ENCODE peak calls at places on chromosomes 12 and 14, in eight cellular contexts. P, Y, D, A, S, G, J and C are unnamed samples.

GRCh38 chr12:125467363-125467762 is 402.1 kb downstream of the AACS start:
- DNase-seq in P (no peak), Y (no peak), D (no peak), A (no peak), S (no peak), G (no peak), J (no peak), C (no peak)

GRCh38 chr14:63852817-63853730 is at the start of gene SYNE2:
- DNase-seq in P (peak), Y (peak), D (peak), A (peak), S (peak), G (peak), J (no peak), C (peak)

GRCh38 chr12:54398995-54399793 is 14.7 kb upstream of the ZNF385A start:
- DNase-seq in P (peak), Y (peak), D (peak), A (peak), S (peak), G (peak), J (peak), C (peak)

GRCh38 chr12:6443361-6443983 is 1.3 kb upstream of the CD27 start:
- DNase-seq in P (no peak), Y (no peak), D (no peak), A (peak), S (no peak), G (no peak), J (no peak), C (peak)

GRCh38 chr14:68147331-68147730 is 327.8 kb downstream of the RAD51B start:
- DNase-seq in P (peak), Y (no peak), D (no peak), A (no peak), S (no peak), G (peak), J (no peak), C (no peak)

GRCh38 chr12:75933136-75933535 is 98.4 kb downstream of the PHLDA1 start:
- DNase-seq in P (peak), Y (peak), D (no peak), A (no peak), S (no peak), G (peak), J (peak), C (no peak)

GRCh38 chr12:24198070-24198469 is 248.6 kb upstream of the SOX5 start:
- DNase-seq in P (peak), Y (no peak), D (no peak), A (no peak), S (no peak), G (no peak), J (no peak), C (no peak)

GRCh38 chr14:95468416-95469133 is 47.9 kb downstream of the SYNE3 start:
- DNase-seq in P (no peak), Y (no peak), D (no peak), A (no peak), S (peak), G (no peak), J (no peak), C (no peak)

GRCh38 chr12:12323606-12324005 is 26.4 kb downstream of the MANSC1 start:
- DNase-seq in P (no peak), Y (peak), D (no peak), A (no peak), S (no peak), G (peak), J (peak), C (no peak)

GRCh38 chr12:124148481-124148880 is 146.4 kb upstream of the RFLNA start:
- DNase-seq in P (no peak), Y (no peak), D (no peak), A (no peak), S (no peak), G (no peak), J (no peak), C (no peak)

GRCh38 chr12:49225551-49226166 is 36.8 kb upstream of the TUBA1A start:
- DNase-seq in P (peak), Y (no peak), D (no peak), A (no peak), S (no peak), G (peak), J (no peak), C (no peak)

GRCh38 chr14:65019944-65020566 is 33.4 kb downstream of the FNTB start:
- DNase-seq in P (peak), Y (peak), D (peak), A (peak), S (peak), G (peak), J (peak), C (peak)

GRCh38 chr12:54196396-54196795 is 7.6 kb upstream of the SMUG1 start:
- DNase-seq in P (no peak), Y (no peak), D (no peak), A (no peak), S (no peak), G (no peak), J (no peak), C (no peak)

GRCh38 chr12:113664224-113664681 is 192.6 kb upstream of the LHX5 start:
- DNase-seq in P (no peak), Y (no peak), D (peak), A (no peak), S (no peak), G (no peak), J (no peak), C (no peak)

GRCh38 chr14:57823015-57823660 is 42.8 kb downstream of the SLC35F4 start:
- DNase-seq in P (no peak), Y (no peak), D (no peak), A (no peak), S (no peak), G (no peak), J (no peak), C (no peak)

GRCh38 chr14:54329082-54329695 is 67.6 kb upstream of the CDKN3 start:
- DNase-seq in P (peak), Y (peak), D (peak), A (peak), S (peak), G (peak), J (peak), C (peak)

DNA sequence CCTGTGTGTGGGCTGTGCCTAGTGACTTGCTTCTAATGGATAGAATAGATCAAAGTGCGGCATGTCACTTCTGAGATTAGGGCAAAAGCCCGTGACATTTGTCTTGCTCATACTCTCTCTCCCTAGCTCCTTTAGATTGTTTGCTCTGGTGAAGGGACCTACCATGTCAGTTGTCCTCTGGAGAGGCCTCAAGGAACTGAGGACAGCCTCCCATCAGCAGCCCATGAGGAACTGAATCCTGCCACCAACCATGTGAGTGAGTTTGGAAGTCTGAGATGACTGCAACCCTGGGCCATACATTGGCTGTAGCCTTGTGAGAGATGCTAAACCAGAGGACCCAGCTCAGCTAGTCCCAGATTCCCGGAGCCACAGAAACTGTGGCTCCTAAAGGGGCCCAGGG is 101.6 kb upstream of the ESRRB start:
- DNase-seq in P (no peak), Y (no peak), D (no peak), A (peak), S (no peak), G (no peak), J (no peak), C (no peak)
- TF ChIP-seq CTCF in P (no peak), Y (no peak), D (no peak), A (no peak), S (no peak), G (no peak), J (no peak), C (no peak)

DNA sequence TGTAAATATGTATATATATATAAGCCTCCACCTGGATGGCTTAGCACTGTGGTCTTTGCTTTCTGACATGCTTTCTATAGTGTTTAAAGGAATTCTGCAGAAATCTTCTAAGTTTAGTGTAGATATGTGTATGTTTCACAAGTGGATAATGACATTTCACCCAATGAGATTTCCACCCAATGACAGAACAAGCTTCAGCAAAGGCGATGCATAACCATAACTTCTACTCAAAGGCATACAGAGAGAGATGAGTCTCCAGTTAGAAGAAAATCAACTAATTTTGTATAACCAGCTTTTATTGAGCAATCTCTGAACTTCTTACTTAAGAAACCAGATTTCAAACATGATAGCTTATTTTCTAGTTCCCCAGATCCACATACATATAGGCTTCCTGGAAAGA is 134.0 kb downstream of the DYRK2 start:
- DNase-seq in P (no peak), Y (no peak), D (no peak), A (no peak), S (no peak), G (no peak), J (no peak), C (no peak)
- TF ChIP-seq CTCF in P (no peak), Y (no peak), D (no peak), A (no peak), S (no peak), G (no peak), J (no peak), C (no peak)

GRCh38 chr12:31959701-31960391 is 631 bp downstream of the RESF1 start:
- DNase-seq in P (peak), Y (peak), D (peak), A (peak), S (peak), G (peak), J (peak), C (peak)
- TF ChIP-seq CTCF in P (no peak), Y (no peak), D (no peak), A (peak), S (no peak), G (peak), J (peak), C (peak)

GRCh38 chr14:58884442-58884841 is 246.7 kb downstream of the DACT1 start:
- DNase-seq in P (no peak), Y (no peak), D (no peak), A (peak), S (no peak), G (no peak), J (no peak), C (no peak)
- TF ChIP-seq CTCF in P (peak), Y (peak), D (peak), A (peak), S (no peak), G (peak), J (peak), C (no peak)

DNA sequence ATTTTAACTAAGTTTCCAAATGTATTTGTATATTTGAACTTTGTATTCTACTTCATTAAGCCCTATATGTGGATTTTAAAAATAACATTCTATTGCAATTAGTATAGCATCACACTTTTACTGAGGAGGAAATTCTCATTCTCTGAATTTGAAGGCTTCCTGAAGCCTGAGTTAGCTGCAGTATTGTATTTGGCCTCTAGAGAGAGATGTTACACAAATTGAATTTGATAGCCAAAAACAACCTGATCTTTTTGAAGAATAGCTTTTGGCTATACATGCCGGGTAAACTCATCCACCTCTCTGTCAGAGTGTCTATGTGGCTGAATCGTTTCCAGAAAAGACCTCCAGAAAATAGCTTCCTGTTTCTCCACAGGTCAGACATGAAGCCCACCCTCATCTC is 316.5 kb upstream of the OR4E1 start:
- DNase-seq in P (peak), Y (no peak), D (peak), A (no peak), S (no peak), G (no peak), J (no peak), C (no peak)
- TF ChIP-seq CTCF in P (peak), Y (peak), D (peak), A (peak), S (no peak), G (peak), J (no peak), C (peak)

GRCh38 chr12:77324763-77325468 is 259.5 kb upstream of the E2F7 start:
- DNase-seq in P (peak), Y (peak), D (peak), A (peak), S (peak), G (peak), J (no peak), C (peak)
- TF ChIP-seq CTCF in P (peak), Y (peak), D (peak), A (peak), S (no peak), G (peak), J (peak), C (no peak)

GRCh38 chr12:41011939-41012338 is 176.2 kb upstream of the PDZRN4 start:
- DNase-seq in P (no peak), Y (no peak), D (no peak), A (peak), S (no peak), G (no peak), J (no peak), C (no peak)
- TF ChIP-seq CTCF in P (no peak), Y (no peak), D (no peak), A (no peak), S (no peak), G (no peak), J (no peak), C (no peak)

GRCh38 chr12:48038085-48038484 is 33.8 kb upstream of the COL2A1 start:
- DNase-seq in P (no peak), Y (no peak), D (no peak), A (no peak), S (no peak), G (no peak), J (no peak), C (no peak)

GRCh38 chr12:48034835-48035805 is 30.8 kb upstream of the COL2A1 start:
- DNase-seq in P (no peak), Y (no peak), D (no peak), A (peak), S (no peak), G (no peak), J (no peak), C (no peak)

GRCh38 chr12:48039151-48039550 is 34.9 kb upstream of the COL2A1 start:
- DNase-seq in P (no peak), Y (no peak), D (no peak), A (no peak), S (no peak), G (no peak), J (no peak), C (no peak)

GRCh38 chr12:48036818-48037217 is 32.5 kb upstream of the COL2A1 start:
- DNase-seq in P (no peak), Y (no peak), D (no peak), A (no peak), S (no peak), G (no peak), J (no peak), C (no peak)

DNA sequence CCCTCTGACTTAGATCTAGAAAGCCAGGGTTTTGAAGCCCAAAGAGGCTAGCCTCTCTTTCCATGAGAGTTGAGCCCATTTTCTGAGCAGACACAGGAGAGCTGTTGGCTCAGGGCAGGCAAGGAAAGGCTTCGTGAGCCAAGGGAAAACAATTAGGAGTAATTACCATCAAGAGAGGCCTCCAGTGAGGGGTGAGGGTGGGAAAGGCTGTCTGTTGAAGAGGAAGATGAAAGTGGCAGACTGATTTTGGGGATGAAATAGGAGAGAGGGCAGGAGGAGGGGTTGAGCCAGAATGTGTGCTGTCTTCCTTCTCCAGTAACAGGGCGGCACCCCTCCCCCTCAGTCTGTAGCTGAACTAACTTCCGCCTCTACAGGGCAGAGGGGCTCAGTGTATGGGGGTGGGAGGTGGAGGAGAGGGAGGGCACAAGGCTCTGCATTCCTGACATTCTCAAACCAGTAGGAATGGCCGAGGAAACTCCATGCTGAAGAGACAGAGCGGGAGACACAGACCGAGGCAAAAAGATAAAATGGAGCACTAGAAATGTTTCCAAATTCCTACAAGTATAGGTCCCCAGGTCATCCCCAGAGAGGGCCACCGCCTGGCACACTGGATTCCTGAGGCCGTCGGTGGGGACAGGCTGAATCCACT is 33.1 kb upstream of the COL2A1 start:
- DNase-seq in P (peak), Y (no peak), D (peak), A (no peak), S (no peak), G (peak), J (no peak), C (no peak)
- TF ChIP-seq CTCF in P (no peak), Y (no peak), D (peak), A (no peak), S (no peak), G (no peak), J (no peak), C (no peak)

DNA sequence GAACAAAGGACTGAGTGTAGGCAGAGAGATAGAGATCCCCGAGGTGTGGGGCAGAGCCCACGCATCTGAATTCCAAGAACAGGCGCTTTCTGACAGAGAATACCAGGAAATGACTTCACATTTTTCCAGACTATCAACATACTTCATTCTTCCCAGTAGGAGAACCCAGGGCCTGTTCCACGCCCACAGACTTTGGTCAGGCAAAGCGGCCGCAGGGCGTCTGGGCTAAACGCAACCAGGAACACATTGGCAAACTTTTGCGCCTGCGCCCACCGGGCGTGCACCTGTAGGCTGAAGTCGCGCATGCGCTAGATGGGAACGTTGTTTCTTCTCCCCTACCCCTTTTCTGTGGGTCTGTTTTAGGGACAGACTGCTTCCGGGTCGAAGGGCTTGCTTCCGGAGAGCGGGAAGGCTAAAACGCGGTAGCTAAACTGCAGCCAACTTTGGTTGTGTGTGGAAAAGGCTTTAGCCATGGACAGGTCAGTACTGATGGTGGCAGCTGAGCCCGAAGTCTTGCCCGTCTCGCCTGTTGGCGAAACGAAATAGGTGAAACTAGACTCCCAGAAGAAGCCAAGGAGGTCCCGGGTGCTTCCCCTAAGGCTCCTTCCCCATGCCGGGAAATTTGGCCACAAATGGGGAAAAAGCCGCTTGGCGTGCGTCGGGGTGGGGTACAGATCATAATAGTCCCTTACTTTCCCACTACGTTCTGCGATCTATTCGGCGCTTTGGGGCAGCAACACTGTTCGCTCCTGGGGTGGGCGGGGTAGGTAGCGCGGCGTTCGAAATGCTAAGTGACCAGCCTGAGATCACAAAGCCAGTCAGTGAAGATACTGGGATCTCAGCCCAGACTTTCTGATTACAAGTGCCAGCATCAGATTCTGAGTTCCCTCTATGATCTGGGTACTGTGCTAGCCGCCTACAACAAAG is at the start of gene NUP107:
- DNase-seq in P (peak), Y (peak), D (peak), A (peak), S (peak), G (peak), J (peak), C (peak)
- TF ChIP-seq CTCF in P (peak), Y (peak), D (no peak), A (no peak), S (peak), G (peak), J (peak), C (no peak)

DNA sequence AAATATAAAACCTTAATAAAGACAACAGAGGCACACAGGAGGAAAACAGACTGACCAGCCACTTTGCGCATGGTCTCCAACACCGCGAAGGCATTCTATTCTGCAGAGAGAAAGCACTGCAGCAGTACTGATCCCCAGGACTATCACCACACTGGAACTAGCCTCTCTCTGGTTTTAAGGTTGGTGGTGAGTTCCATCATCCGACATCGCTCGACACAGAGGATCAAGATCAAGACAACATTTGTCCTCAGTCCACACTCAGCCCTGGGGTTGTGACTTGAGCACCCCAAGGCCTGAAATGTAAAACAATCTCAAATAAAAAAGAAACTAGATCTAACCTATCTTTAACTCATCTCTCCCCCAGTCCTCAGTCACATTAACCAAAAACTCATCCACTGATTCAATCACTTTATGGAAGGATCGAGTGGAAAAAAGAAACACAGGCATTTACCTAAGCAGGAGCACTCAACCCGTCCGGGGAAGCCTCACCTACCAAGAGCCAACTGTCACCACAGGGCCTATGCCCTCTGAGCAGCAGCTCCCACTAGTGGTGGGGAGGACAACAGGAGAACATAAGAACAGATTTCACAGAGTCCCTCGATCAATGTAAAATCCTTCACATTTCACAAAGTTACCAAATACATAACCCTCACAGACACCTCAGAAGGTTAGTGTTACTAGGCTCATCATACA is 17.7 kb downstream of the STXBP6 start:
- DNase-seq in P (no peak), Y (no peak), D (no peak), A (peak), S (no peak), G (no peak), J (no peak), C (peak)
- TF ChIP-seq CTCF in P (peak), Y (peak), D (peak), A (peak), S (no peak), G (peak), J (peak), C (no peak)